ENCODE peak calls at places on chromosomes 7 and 10, in four cellular contexts. O is WTC11, W is K562, X is GM12878. Y is an unnamed sample.
A peak's percentile ranks its signal among the peaks of the same experiment; 100 is the strongest.

GRCh38 chr10:89373916-89374711 is 3.7 kb upstream of the IFIT1B start:
- DNase-seq in O (no peak), W (no peak), X (no peak), Y (peak; percentile 41)

GRCh38 chr7:158614695-158615094 is 27.1 kb upstream of the PTPRN2 start:
- DNase-seq in O (no peak), W (no peak), X (no peak), Y (no peak)

GRCh38 chr7:100572281-100572948 is 1.3 kb downstream of the SAP25 start:
- DNase-seq in O (no peak), W (no peak), X (no peak), Y (peak; percentile 30)

GRCh38 chr7:137898839-137899681 is 52.3 kb upstream of the DGKI start:
- DNase-seq in O (peak; percentile 91), W (peak; percentile 87), X (peak; percentile 48), Y (peak; percentile 89)

GRCh38 chr7:14835399-14835798 is 67.2 kb downstream of the DGKB start:
- DNase-seq in O (no peak), W (no peak), X (no peak), Y (no peak)

GRCh38 chr10:51342381-51342780 is 268.1 kb downstream of the PRKG1 start:
- DNase-seq in O (no peak), W (no peak), X (no peak), Y (no peak)

GRCh38 chr7:158033196-158033595 is 554.4 kb downstream of the PTPRN2 start:
- DNase-seq in O (no peak), W (no peak), X (no peak), Y (no peak)

GRCh38 chr7:142871260-142872105 is 14.1 kb downstream of the TRPV6 start:
- DNase-seq in O (no peak), W (no peak), X (no peak), Y (no peak)

GRCh38 chr7:138297526-138297925 is 162.5 kb upstream of the TRIM24 start:
- DNase-seq in O (no peak), W (no peak), X (no peak), Y (no peak)

GRCh38 chr10:123496336-123496735 is 169.8 kb upstream of the GPR26 start:
- DNase-seq in O (no peak), W (no peak), X (no peak), Y (no peak)

GRCh38 chr10:31759124-31759798 is 169.4 kb downstream of the ARHGAP12 start:
- DNase-seq in O (peak; percentile 62), W (peak; percentile 17), X (no peak), Y (peak; percentile 68)

GRCh38 chr7:85830982-85831381 is 644.1 kb upstream of the SEMA3D start:
- DNase-seq in O (no peak), W (no peak), X (no peak), Y (no peak)

GRCh38 chr10:70699063-70699658 is 26.9 kb downstream of the ADAMTS14 start:
- DNase-seq in O (no peak), W (no peak), X (no peak), Y (no peak)

GRCh38 chr7:7795203-7795602 is 76.8 kb upstream of the RPA3 start:
- DNase-seq in O (no peak), W (no peak), X (no peak), Y (no peak)

GRCh38 chr7:6221340-6222319 is 50.8 kb downstream of the CYTH3 start:
- DNase-seq in O (no peak), W (no peak), X (no peak), Y (no peak)
- TF ChIP-seq USF1 in O (no peak), W (no peak), X (no peak), Y (no peak)

DNA sequence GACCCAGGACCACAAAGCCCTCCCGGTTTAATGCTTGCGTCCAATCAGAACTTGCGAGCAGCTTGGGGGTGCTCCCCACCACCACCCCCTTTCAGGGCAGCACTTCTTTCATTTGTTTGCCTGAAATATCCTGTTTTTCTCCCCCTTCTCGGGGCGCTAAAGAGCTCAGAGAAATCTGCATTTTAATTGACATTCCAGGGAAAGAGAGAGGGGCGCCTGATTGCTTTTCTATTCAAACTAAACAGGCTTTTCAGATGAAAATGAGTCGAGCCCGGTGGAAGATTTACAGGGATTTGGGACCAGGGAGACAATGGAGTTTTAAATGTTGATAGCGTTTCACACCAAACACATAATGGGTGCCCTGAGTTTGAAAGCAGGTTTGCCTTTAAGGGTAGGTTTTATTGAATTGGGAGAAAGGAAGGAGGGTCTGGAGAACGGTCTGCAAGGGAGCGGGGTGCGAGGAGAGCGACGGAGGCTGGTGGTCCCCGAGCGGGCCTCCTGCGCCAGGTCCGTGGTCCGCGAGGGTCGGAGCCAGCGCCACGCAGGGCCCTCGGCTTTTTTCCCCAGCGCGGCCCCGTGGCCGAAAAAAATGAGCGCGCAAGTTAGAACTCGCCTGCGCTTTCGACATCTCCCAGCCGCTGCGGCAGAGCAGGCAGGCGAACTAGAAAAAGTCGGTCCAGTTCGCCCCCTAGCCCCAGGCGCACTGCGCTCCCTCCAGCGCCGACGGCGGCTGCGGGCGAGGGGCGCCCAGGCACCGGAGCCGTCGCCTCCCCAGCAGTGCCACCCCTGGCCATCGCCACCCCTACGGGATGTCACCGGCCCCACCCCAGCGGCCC is 1.4 kb downstream of the FGFR2 start:
- DNase-seq in O (peak; percentile 52), W (no peak), X (no peak), Y (no peak)
- TF ChIP-seq USF1 in O (peak; percentile 12), W (no peak), X (no peak), Y (no peak)

GRCh38 chr10:35652824-35653223 is 10.7 kb upstream of the FZD8 start:
- DNase-seq in O (no peak), W (no peak), X (no peak), Y (no peak)

DNA sequence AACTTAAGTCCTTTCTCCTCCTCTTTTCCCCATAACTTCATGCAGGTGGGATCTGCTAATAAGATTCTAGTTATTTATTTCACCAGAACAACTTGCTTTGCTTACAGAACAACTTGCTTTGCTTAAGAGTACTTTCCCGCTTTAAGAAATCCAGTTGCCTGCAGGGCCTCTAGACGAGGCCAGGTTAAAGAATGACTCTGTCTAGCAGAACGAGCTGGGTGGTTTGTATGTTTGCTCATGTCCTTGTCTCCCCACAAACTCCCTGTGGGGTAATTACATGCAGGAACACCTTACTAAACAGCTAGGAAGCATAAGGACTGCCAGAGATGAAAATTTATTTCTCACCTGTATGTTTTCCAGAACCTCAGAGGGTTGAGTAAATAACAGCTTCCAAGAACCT is 8.8 kb upstream of the FZD8 start:
- DNase-seq in O (no peak), W (no peak), X (no peak), Y (no peak)
- TF ChIP-seq USF1 in O (no peak), W (no peak), X (no peak), Y (no peak)

DNA sequence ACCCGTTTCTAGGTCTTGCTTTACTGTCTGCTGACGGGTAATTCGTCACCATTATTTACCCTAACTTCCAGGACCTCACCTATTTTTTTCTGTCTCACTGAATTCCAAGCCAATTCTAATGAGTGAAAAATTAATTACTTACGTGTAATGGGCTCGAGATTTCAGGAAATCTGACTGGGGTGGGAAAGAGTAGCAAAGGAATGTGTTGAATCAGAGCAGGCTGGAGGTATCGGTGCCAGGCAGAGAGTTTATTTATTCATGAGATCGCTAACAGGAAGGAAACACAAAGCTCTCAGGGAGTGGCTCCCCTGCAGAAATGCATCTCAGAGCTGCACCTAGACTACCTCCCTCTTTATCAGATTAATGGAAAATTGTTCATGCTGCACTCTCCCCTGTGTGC is 4.0 kb upstream of the DIP2C start:
- DNase-seq in O (no peak), W (no peak), X (no peak), Y (no peak)
- TF ChIP-seq USF1 in O (no peak), W (no peak), X (no peak), Y (no peak)

GRCh38 chr7:69597278-69598076 is 798 bp upstream of the AUTS2 start:
- DNase-seq in O (peak; percentile 63), W (no peak), X (no peak), Y (peak; percentile 79)
- TF ChIP-seq USF1 in O (no peak), W (no peak), X (no peak), Y (peak; percentile 43)

GRCh38 chr7:25967278-25968204 is 184.5 kb upstream of the NFE2L3 start:
- DNase-seq in O (no peak), W (no peak), X (peak; percentile 64), Y (no peak)

GRCh38 chr7:25970381-25970780 is 181.6 kb upstream of the NFE2L3 start:
- DNase-seq in O (no peak), W (no peak), X (no peak), Y (no peak)

GRCh38 chr7:25965405-25966123 is 186.4 kb upstream of the NFE2L3 start:
- DNase-seq in O (no peak), W (no peak), X (no peak), Y (no peak)

GRCh38 chr7:25966469-25966868 is 185.5 kb upstream of the NFE2L3 start:
- DNase-seq in O (no peak), W (no peak), X (no peak), Y (no peak)

GRCh38 chr7:25968205-25968993 is 183.6 kb upstream of the NFE2L3 start:
- DNase-seq in O (no peak), W (no peak), X (peak; percentile 98), Y (no peak)
- TF ChIP-seq USF1 in O (no peak), W (no peak), X (peak; percentile 83), Y (no peak)